ENCODE peak calls at places on chromosome 1, in seven cellular contexts. X, N, F, O, W, R and J are unnamed samples.

GRCh38 chr1:185539277-185539943 is 194.8 kb upstream of the HMCN1 start:
- DNase-seq in N (no peak), O (no peak), R (no peak), F (no peak), W (no peak), X (no peak), J (no peak)

GRCh38 chr1:41805771-41806471 is 112.8 kb downstream of the HIVEP3 start:
- DNase-seq in N (no peak), R (no peak), O (no peak), X (no peak), F (no peak), W (no peak), J (no peak)

GRCh38 chr1:3279182-3279470 is 175.3 kb upstream of the ARHGEF16 start:
- DNase-seq in F (no peak), W (no peak), R (no peak), O (no peak), N (no peak), X (no peak), J (no peak)

GRCh38 chr1:85317580-85317979 is 41.1 kb upstream of the BCL10 start:
- DNase-seq in O (no peak), W (no peak), R (no peak), N (no peak), X (no peak), F (no peak), J (no peak)

GRCh38 chr1:7520496-7520895 is 250.6 kb upstream of the VAMP3 start:
- DNase-seq in R (no peak), N (no peak), F (no peak), X (no peak), W (no peak), O (no peak), J (no peak)

GRCh38 chr1:79457825-79458224 is 451.3 kb upstream of the ADGRL4 start:
- DNase-seq in F (no peak), R (no peak), O (no peak), W (no peak), X (no peak), N (no peak), J (no peak)

GRCh38 chr1:161096514-161096913 is 1.6 kb upstream of the KLHDC9 start:
- DNase-seq in X (no peak), O (peak; percentile 90), R (peak; percentile 81), N (peak; percentile 88), W (no peak), F (no peak), J (no peak)

GRCh38 chr1:11948822-11949458 is 14.4 kb downstream of the PLOD1 start:
- DNase-seq in F (no peak), X (peak; percentile 97), R (peak; percentile 21), N (peak; percentile 41), W (no peak), O (peak; percentile 36), J (no peak)